ENCODE peak calls at places on chromosomes 7 and 10, in four cellular contexts. Q is transverse colon, O is suprapubic skin, C is A549. E is an unnamed sample.

GRCh38 chr10:43227911-43228782 is 38.7 kb downstream of the RASGEF1A start:
- DNase-seq in Q (peak), O (peak), C (no peak), E (no peak)

GRCh38 chr10:132506711-132507466 is 30.7 kb upstream of the INPP5A start:
- DNase-seq in Q (no peak), O (peak), C (no peak), E (no peak)

GRCh38 chr7:114008696-114009095 is 89.9 kb upstream of the PPP1R3A start:
- DNase-seq in Q (no peak), O (no peak), C (no peak), E (no peak)

GRCh38 chr7:23347682-23348180 is 48.6 kb downstream of the MALSU1 start:
- DNase-seq in Q (no peak), O (no peak), C (peak), E (no peak)

GRCh38 chr10:6647811-6648526 is 67.9 kb upstream of the PRKCQ start:
- DNase-seq in Q (peak), O (no peak), C (peak), E (no peak)

GRCh38 chr7:26083113-26083512 is 68.9 kb upstream of the NFE2L3 start:
- DNase-seq in Q (no peak), O (no peak), C (no peak), E (no peak)

GRCh38 chr10:59098811-59099452 is 77.5 kb upstream of the PHYHIPL start:
- DNase-seq in Q (no peak), O (no peak), C (no peak), E (no peak)

GRCh38 chr7:99614495-99614894 is 2.3 kb upstream of the ZSCAN25 start:
- DNase-seq in Q (no peak), O (no peak), C (no peak), E (no peak)

GRCh38 chr10:89213191-89213808 is 6.2 kb upstream of the CH25H start:
- DNase-seq in Q (no peak), O (no peak), C (peak), E (no peak)

GRCh38 chr10:112716924-112717348 is 233.1 kb upstream of the TCF7L2 start:
- DNase-seq in Q (no peak), O (no peak), C (peak), E (no peak)

GRCh38 chr7:9657257-9657656 is 1223.8 kb downstream of the NXPH1 start:
- DNase-seq in Q (no peak), O (no peak), C (no peak), E (no peak)

GRCh38 chr7:68892211-68892610 is 706.1 kb upstream of the AUTS2 start:
- DNase-seq in Q (no peak), O (no peak), C (peak), E (no peak)

GRCh38 chr7:131330299-131330698 is 2.6 kb downstream of the MKLN1 start:
- DNase-seq in Q (no peak), O (no peak), C (no peak), E (no peak)

GRCh38 chr10:112389147-112389822 is 15.4 kb downstream of the ACSL5 start:
- DNase-seq in Q (no peak), O (no peak), C (peak), E (peak)

GRCh38 chr7:74231232-74231590 is 21.4 kb downstream of the LAT2 start:
- DNase-seq in Q (peak), O (no peak), C (no peak), E (peak)

GRCh38 chr7:80284848-80285247 is 150.2 kb downstream of the GNAI1 start:
- DNase-seq in Q (no peak), O (no peak), C (no peak), E (no peak)

GRCh38 chr7:50369408-50370026 is 65.0 kb downstream of the IKZF1 start:
- DNase-seq in Q (no peak), O (no peak), C (no peak), E (peak)

GRCh38 chr7:142813262-142813661 is 41.6 kb upstream of the EPHB6 start:
- DNase-seq in Q (no peak), O (no peak), C (no peak), E (no peak)

GRCh38 chr10:88826390-88826789 is 23.9 kb downstream of the LIPM start:
- DNase-seq in Q (no peak), O (no peak), C (no peak), E (no peak)

GRCh38 chr7:124737760-124738159 is 27.8 kb downstream of the GPR37 start:
- DNase-seq in Q (no peak), O (no peak), C (no peak), E (no peak)

GRCh38 chr10:11162828-11163599 is 145.3 kb downstream of the CELF2 start:
- DNase-seq in Q (peak), O (peak), C (no peak), E (peak)

GRCh38 chr7:135661311-135662122 is 797 bp upstream of the STMP1 start:
- DNase-seq in Q (no peak), O (no peak), C (no peak), E (no peak)

GRCh38 chr10:114879541-114880158 is 58.1 kb downstream of the FHIP2A start:
- DNase-seq in Q (peak), O (no peak), C (peak), E (peak)

GRCh38 chr7:155363852-155364600 is 66.3 kb downstream of the INSIG1 start:
- DNase-seq in Q (no peak), O (no peak), C (no peak), E (no peak)

GRCh38 chr10:593901-594457 is 95.5 kb downstream of the DIP2C start:
- DNase-seq in Q (no peak), O (no peak), C (no peak), E (no peak)

GRCh38 chr7:31102151-31102972 is 50.3 kb downstream of the ADCYAP1R1 start:
- DNase-seq in Q (no peak), O (peak), C (no peak), E (no peak)

GRCh38 chr7:128873234-128873633 is 10.6 kb downstream of the ATP6V1F start:
- DNase-seq in Q (no peak), O (no peak), C (no peak), E (no peak)

GRCh38 chr10:94549221-94549620 is 3.6 kb downstream of the HELLS start:
- DNase-seq in Q (no peak), O (no peak), C (no peak), E (no peak)

GRCh38 chr10:94546058-94546595 is 539 bp downstream of the HELLS start:
- DNase-seq in Q (no peak), O (no peak), C (peak), E (no peak)

GRCh38 chr10:94545277-94546057 is at the start of gene HELLS:
- DNase-seq in Q (peak), O (peak), C (peak), E (peak)

DNA sequence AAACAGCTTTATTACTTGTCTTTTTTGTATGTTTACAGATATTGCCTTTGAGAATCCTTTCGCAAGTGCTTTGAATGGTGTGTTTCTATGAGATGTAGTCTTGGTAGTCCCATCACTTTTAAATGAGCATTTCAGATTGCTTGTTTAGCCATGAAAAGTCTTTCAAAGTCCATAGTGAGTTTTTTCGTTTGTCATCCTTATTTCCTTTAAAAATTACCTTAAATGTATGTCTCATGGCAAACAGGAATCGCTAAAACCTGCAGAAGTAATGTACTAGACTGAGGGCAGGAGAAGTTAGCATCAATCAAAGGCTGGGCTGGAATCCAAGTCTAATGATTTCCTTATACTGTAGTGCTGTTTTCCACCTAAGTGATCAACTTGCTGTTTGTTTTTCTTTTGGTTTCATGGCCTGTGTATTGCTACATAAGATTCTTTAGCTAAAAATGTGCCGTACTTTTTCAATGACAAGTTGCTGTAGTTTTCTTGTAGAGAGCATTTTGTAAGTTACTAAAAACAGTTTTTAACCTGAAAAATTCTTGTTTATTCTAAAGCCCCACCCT is 1.1 kb downstream of the HELLS start:
- DNase-seq in Q (no peak), O (no peak), C (peak), E (peak)
- TF ChIP-seq POLR2A in Q (no peak), O (no peak), C (no peak), E (no peak)

GRCh38 chr10:98267894-98268693 is at the start of gene LOXL4:
- DNase-seq in Q (no peak), O (no peak), C (peak), E (no peak)
- TF ChIP-seq POLR2A in Q (no peak), O (no peak), C (no peak), E (no peak)

GRCh38 chr7:47453093-47454056 is 128.5 kb downstream of the TNS3 start:
- DNase-seq in Q (peak), O (peak), C (peak), E (no peak)
- TF ChIP-seq POLR2A in Q (peak), O (no peak), C (no peak), E (no peak)

GRCh38 chr7:117705630-117706029 is 167.6 kb downstream of the CTTNBP2 start:
- DNase-seq in Q (no peak), O (no peak), C (no peak), E (no peak)

GRCh38 chr7:117706191-117706590 is 167.1 kb downstream of the CTTNBP2 start:
- DNase-seq in Q (no peak), O (no peak), C (no peak), E (no peak)

GRCh38 chr7:117707080-117707479 is 166.2 kb downstream of the CTTNBP2 start:
- DNase-seq in Q (no peak), O (no peak), C (no peak), E (no peak)

GRCh38 chr7:117704098-117704497 is 169.1 kb downstream of the CTTNBP2 start:
- DNase-seq in Q (no peak), O (no peak), C (no peak), E (no peak)
- TF ChIP-seq POLR2A in Q (no peak), O (no peak), C (no peak), E (no peak)

DNA sequence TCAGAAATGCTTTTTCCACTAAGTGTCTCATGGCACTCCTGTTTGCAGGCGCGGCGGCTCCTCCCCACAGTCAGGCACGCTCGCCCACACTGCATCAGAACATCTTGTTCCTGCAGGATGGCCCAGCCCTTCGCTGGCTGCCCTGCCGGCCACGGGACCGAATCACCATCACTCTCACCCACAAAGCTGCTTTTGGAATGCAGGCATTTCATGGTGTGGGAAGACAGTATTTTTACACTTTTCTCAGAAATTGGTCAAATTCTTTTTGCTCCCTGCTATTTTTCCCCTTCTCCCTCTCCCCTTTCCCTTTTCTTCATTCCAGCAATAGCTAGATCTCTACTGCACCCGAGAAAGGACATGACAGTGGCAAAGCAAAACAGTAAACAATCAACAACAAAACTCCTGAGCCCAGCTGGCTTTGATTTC is 176.0 kb upstream of the TNS3 start:
- DNase-seq in Q (peak), O (peak), C (no peak), E (no peak)
- TF ChIP-seq POLR2A in Q (no peak), O (no peak), C (no peak), E (no peak)

GRCh38 chr7:102425639-102426267 is 7.6 kb upstream of the ORAI2 start:
- DNase-seq in Q (peak), O (no peak), C (no peak), E (peak)
- TF ChIP-seq POLR2A in Q (peak), O (no peak), C (no peak), E (peak)

GRCh38 chr10:102645741-102646609 is 1.7 kb downstream of the TRIM8 start:
- DNase-seq in Q (peak), O (peak), C (peak), E (peak)
- TF ChIP-seq POLR2A in Q (peak), O (peak), C (peak), E (peak)

GRCh38 chr7:149195180-149196150 is at the start of gene ZNF282:
- DNase-seq in Q (peak), O (peak), C (peak), E (peak)
- TF ChIP-seq POLR2A in Q (peak), O (no peak), C (peak), E (peak)

GRCh38 chr10:83892737-83893136 is 246.6 kb upstream of the GHITM start:
- DNase-seq in Q (no peak), O (no peak), C (no peak), E (no peak)
- TF ChIP-seq POLR2A in Q (no peak), O (no peak), C (no peak), E (no peak)

DNA sequence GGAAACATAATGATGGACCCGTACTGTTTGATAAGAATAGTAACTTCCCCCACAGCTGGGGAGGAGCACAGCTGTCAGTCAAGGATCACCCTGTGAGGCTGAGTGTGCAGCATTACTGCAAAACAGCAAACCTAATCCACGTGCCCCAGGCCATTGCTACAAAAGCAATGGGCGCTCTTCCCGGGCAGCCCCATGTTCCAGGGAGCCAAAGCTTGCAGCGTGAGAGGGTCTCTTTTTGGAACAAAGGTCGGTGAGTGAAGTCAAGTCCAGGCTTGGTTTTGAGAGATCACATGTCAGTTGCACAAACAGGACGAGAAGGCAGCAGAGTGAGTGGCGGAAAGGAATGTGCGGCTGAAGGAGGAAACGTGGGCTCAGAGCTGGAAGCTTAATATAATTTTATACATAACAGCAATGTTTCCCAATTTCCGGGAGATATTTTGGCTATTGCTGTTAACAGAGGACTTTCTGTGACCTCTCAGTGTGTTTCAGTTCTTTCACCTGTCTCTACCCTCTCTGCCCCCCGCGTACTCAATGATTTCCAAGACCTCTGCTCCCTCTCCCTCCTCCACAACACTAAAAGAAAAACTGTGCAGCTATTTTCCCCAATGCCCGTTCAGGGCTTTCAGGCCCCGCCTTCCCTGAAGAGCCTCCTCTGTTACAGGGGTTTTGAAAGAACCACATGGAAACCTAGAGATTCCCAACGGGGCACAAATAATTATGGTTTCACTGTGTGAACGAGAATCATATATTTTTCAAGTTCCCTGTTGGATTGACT is 128.9 kb downstream of the MTPAP start:
- DNase-seq in Q (no peak), O (no peak), C (no peak), E (no peak)
- TF ChIP-seq POLR2A in Q (no peak), O (no peak), C (no peak), E (no peak)

E was measured in GM12878.